ENCODE peak calls at places on chromosomes 7 and 10, in four cellular contexts. M is GM12878, L is HepG2, E is K562. K is an unnamed sample.

GRCh38 chr7:55140221-55140980 is 121.6 kb downstream of the EGFR start:
- DNase-seq in M (peak), L (no peak), E (no peak), K (no peak)

GRCh38 chr10:92990615-92991014 is 70.0 kb upstream of the CYP26C1 start:
- DNase-seq in M (no peak), L (no peak), E (peak), K (peak)

GRCh38 chr10:79178614-79179403 is 110.0 kb downstream of the ZMIZ1 start:
- DNase-seq in M (no peak), L (no peak), E (peak), K (no peak)

GRCh38 chr7:17236603-17237002 is 61.8 kb upstream of the AHR start:
- DNase-seq in M (no peak), L (no peak), E (no peak), K (no peak)

GRCh38 chr7:152621426-152621825 is 54.5 kb downstream of the XRCC2 start:
- DNase-seq in M (no peak), L (no peak), E (no peak), K (no peak)

GRCh38 chr7:155808551-155809331 is 3.5 kb downstream of the SHH start:
- DNase-seq in M (no peak), L (peak), E (no peak), K (peak)

GRCh38 chr7:43554423-43554822 is 28.5 kb upstream of the STK17A start:
- DNase-seq in M (no peak), L (no peak), E (no peak), K (no peak)

GRCh38 chr10:120459185-120459584 is 2.2 kb downstream of the PLPP4 start:
- DNase-seq in M (no peak), L (no peak), E (peak), K (no peak)

GRCh38 chr7:31633894-31634494 is 53.0 kb upstream of the PPP1R17 start:
- DNase-seq in M (no peak), L (peak), E (peak), K (peak)

GRCh38 chr10:48983648-48984359 is 44.2 kb upstream of the LRRC18 start:
- DNase-seq in M (no peak), L (no peak), E (no peak), K (no peak)

GRCh38 chr10:13152286-13152685 is 9.1 kb upstream of the MCM10 start:
- DNase-seq in M (no peak), L (no peak), E (no peak), K (no peak)

GRCh38 chr10:62708569-62708968 is 96.0 kb upstream of the ADO start:
- DNase-seq in M (peak), L (no peak), E (no peak), K (no peak)

GRCh38 chr7:46680147-46680546 is 759.1 kb upstream of the IGFBP3 start:
- DNase-seq in M (no peak), L (no peak), E (no peak), K (no peak)

GRCh38 chr10:17228081-17229015 is at the start of gene VIM:
- DNase-seq in M (peak), L (no peak), E (peak), K (peak)

GRCh38 chr7:81161459-81162075 is 242.7 kb upstream of the SEMA3C start:
- DNase-seq in M (no peak), L (peak), E (peak), K (peak)

GRCh38 chr7:117941138-117941810 is 68.0 kb upstream of the CTTNBP2 start:
- DNase-seq in M (no peak), L (no peak), E (no peak), K (no peak)

GRCh38 chr10:132469197-132469942 is 68.2 kb upstream of the INPP5A start:
- DNase-seq in M (no peak), L (no peak), E (no peak), K (no peak)

GRCh38 chr7:26284477-26284876 is 7.2 kb upstream of the SNX10 start:
- DNase-seq in M (no peak), L (peak), E (no peak), K (no peak)

GRCh38 chr10:101625821-101626412 is 37.8 kb downstream of the DPCD start:
- DNase-seq in M (no peak), L (no peak), E (no peak), K (no peak)

GRCh38 chr7:18547509-18548187 is 52.1 kb downstream of the HDAC9 start:
- DNase-seq in M (no peak), L (no peak), E (no peak), K (no peak)

GRCh38 chr7:102875700-102876192 is 37.1 kb upstream of the LRRC17 start:
- DNase-seq in M (no peak), L (peak), E (peak), K (no peak)

GRCh38 chr7:55189447-55189760 is 170.6 kb downstream of the EGFR start:
- DNase-seq in M (no peak), L (no peak), E (no peak), K (no peak)

GRCh38 chr10:124728071-124728829 is 15.9 kb downstream of the FAM53B start:
- DNase-seq in M (no peak), L (no peak), E (no peak), K (no peak)

GRCh38 chr7:113404245-113404644 is 285.9 kb upstream of the SMIM30 start:
- DNase-seq in M (no peak), L (peak), E (peak), K (peak)

GRCh38 chr10:119597405-119598186 is 832 bp upstream of the TIAL1 start:
- DNase-seq in M (peak), L (no peak), E (no peak), K (no peak)

GRCh38 chr10:21317902-21318301 is 207.6 kb downstream of the SKIDA1 start:
- DNase-seq in M (no peak), L (no peak), E (no peak), K (no peak)

GRCh38 chr7:96236198-96237039 is 85.5 kb downstream of the SLC25A13 start:
- DNase-seq in M (no peak), L (no peak), E (peak), K (peak)

GRCh38 chr10:15485684-15486316 is 114.7 kb upstream of the FAM171A1 start:
- DNase-seq in M (no peak), L (no peak), E (no peak), K (no peak)

GRCh38 chr7:138032186-138032585 is 30.3 kb upstream of the CREB3L2 start:
- DNase-seq in M (no peak), L (no peak), E (no peak), K (no peak)

GRCh38 chr10:31317652-31318381 is 1.2 kb upstream of the ZEB1 start:
- DNase-seq in M (no peak), L (no peak), E (peak), K (no peak)

GRCh38 chr10:11354823-11355222 is 256.6 kb downstream of the USP6NL start:
- DNase-seq in M (no peak), L (no peak), E (no peak), K (no peak)

GRCh38 chr10:99775850-99776249 is 6.6 kb upstream of the ABCC2 start:
- DNase-seq in M (no peak), L (peak), E (no peak), K (no peak)

GRCh38 chr10:91416339-91416868 is 6.3 kb downstream of the HECTD2 start:
- DNase-seq in M (no peak), L (no peak), E (no peak), K (no peak)

GRCh38 chr7:55387062-55387965 is 22.2 kb downstream of the LANCL2 start:
- DNase-seq in M (no peak), L (peak), E (no peak), K (no peak)

GRCh38 chr10:24162236-24162635 is 46.7 kb upstream of the KIAA1217 start:
- DNase-seq in M (no peak), L (no peak), E (no peak), K (no peak)

GRCh38 chr10:131972474-131973071 is 9.2 kb downstream of the BNIP3 start:
- DNase-seq in M (no peak), L (no peak), E (peak), K (no peak)

GRCh38 chr7:92695308-92696261 is 105.4 kb upstream of the FAM133B start:
- DNase-seq in M (no peak), L (peak), E (no peak), K (peak)

GRCh38 chr7:1662767-1663166 is 7.3 kb upstream of the ELFN1 start:
- DNase-seq in M (no peak), L (no peak), E (peak), K (no peak)

DNA sequence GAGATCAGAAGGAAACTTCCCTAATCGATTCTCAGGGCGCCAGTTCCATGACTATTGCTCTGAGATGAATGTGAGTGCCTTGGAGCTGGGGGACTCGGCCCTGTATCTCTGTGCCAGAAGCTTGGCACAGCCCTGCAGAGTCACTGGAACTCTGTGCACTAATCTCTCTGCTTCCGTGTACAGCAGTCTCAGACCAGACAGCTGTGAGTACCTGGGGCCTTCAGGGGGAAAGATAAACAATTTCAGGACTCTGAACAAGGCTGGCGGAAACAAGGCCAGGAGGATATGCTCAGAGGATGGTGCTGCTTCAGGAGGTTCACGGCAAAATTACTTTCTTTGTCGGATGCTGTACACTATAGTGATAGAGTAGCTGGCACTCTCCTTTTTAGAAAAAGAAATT is 131.7 kb upstream of the PRSS58 start:
- DNase-seq in M (no peak), L (peak), E (no peak), K (no peak)
- TF ChIP-seq BHLHE40 in M (no peak), L (no peak), E (no peak), K (no peak)

DNA sequence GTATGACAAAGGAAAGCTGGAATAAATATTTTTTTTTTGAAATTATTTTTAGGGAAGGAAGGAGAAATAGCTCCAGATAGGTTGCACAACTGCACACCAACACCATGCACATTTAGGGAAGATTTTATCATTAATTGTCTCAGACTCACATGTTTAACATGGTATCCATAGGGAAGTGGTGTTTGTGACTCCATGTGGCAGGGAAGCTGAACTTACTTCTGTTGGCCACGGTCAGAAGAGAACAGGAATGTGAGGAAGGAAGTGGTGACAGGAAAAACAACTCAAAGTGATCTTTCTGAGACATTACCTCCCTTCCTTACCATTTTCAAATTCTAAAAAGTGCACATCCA is 78.6 kb upstream of the NRP1 start:
- DNase-seq in M (no peak), L (no peak), E (no peak), K (no peak)
- TF ChIP-seq FOXK2 in M (no peak), L (no peak), E (no peak), K (no peak)

GRCh38 chr7:24889611-24890010 is 90.4 kb downstream of the OSBPL3 start:
- DNase-seq in M (no peak), L (no peak), E (no peak), K (no peak)
- TF ChIP-seq SP1 in M (no peak), L (no peak), E (no peak), K (no peak)

GRCh38 chr10:60441515-60441914 is 51.8 kb upstream of the ANK3 start:
- DNase-seq in M (no peak), L (peak), E (no peak), K (no peak)
- TF ChIP-seq BHLHE40 in M (no peak), L (no peak), E (no peak), K (no peak)

DNA sequence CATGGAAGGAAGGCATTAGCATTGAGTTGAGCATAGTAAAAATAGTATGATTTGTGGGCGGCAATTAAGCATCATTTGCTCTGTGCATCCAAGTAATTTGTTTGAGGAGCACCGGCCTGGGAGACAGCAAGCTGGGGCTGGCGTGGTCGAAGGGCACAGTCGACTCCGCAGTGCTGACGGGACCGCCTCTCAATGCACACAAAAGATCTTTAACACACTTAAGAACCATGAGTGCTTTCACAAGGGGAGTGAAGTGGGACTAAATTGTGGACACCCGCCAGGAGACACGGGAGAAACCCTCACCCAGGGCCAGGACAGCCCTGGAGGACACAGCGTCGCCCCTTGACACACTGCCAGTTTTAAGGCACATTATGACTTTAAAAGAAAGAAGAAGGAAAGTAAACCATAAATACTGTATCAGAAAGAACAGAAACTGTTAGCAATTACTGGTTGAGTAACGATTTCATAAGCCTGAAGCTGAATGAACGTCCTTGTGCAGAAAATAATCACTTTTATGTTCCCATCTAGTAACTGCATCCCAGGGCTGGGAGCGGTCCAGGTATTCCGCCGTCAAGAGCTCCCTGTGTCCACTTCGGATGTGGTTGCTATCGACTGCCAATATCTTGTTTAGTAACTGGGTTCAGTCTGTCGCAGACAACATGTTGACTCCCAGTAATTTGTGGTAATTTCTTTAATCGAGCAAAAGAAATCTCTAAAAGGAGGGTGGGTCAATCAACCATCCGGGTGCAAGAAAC is 102.1 kb downstream of the EBF3 start:
- DNase-seq in M (no peak), L (no peak), E (no peak), K (no peak)
- TF ChIP-seq FOXK2 in M (no peak), L (no peak), E (no peak), K (no peak)

GRCh38 chr10:44792119-44792783 is 118.9 kb upstream of the TMEM72 start:
- DNase-seq in M (no peak), L (no peak), E (no peak), K (no peak)
- TF ChIP-seq SP1 in M (no peak), L (no peak), E (no peak), K (no peak)

GRCh38 chr10:44569193-44570091 is 184.5 kb upstream of the CXCL12 start:
- DNase-seq in M (no peak), L (no peak), E (no peak), K (no peak)
- TF ChIP-seq BHLHE40 in M (no peak), L (no peak), E (no peak), K (no peak)

DNA sequence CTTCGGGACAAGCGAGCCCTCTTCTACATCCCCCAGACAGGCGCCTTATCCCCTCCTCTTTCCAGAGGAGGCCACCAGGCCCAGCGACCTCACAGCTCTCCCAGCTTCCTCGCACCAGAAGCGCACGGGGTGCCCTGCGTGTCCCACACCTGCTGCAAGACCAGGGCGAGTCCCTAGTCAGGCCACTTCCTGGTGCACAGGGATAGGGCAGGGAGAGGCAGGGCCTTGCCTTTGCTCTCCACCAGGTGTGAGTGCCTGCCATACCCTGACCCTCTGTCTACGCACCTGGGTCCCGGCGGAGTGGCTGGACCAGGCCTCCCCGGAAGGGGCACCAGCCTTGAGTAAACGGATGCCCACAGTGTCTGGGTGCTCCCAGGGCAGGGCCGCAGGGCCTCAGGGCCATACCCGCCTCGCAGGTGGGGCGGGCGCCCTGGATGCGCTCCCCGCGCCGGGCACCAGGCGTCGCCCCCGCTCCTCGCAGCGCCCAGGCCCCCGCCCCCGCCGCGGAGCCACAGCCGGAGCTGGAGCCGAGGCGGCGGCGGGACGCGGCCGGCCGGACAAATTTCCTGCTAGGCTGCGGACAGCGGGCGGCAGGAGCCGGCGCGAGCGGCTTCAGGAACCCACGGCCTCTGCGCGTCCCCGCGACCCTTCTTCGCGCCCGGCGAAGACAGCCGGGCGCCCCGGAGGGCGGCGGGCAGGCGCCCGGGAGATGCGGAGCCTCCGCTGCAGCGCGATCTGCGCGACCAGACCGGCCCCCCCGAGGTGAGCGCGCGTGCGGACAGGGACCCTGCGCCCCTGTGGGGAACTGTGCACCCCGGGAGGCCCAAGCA is at the start of gene PTPRE:
- DNase-seq in M (no peak), L (no peak), E (peak), K (peak)
- TF ChIP-seq FOXK2 in M (no peak), L (no peak), E (no peak), K (no peak)

GRCh38 chr7:74344128-74344496 is 54.9 kb downstream of the CLIP2 start:
- DNase-seq in M (no peak), L (no peak), E (no peak), K (no peak)
- TF ChIP-seq SP1 in M (no peak), L (no peak), E (no peak), K (no peak)

GRCh38 chr7:120675076-120675475 is 182.9 kb downstream of the TSPAN12 start:
- DNase-seq in M (no peak), L (no peak), E (no peak), K (no peak)
- TF ChIP-seq BHLHE40 in M (no peak), L (no peak), E (no peak), K (no peak)

K was measured in HEK293T.